ENCODE peak calls at places on chromosomes 12 and 14, in five cellular contexts. D is heart left ventricle, Y is right cardiac atrium, E is stomach, N is SK-N-SH. F is an unnamed sample. For H3K4me1, the result is how much of the 10 kb centered on the place peaks cover.

GRCh38 chr12:6953417-6954315 is 2.5 kb downstream of the PTPN6 start:
- DNase-seq in Y (peak), D (peak), N (peak), E (peak), F (no peak)

GRCh38 chr12:128007250-128007649 is 259.7 kb upstream of the TMEM132C start:
- DNase-seq in E (no peak), Y (no peak), N (no peak), D (no peak), F (peak)

GRCh38 chr12:39236994-39237393 is 205.9 kb downstream of the KIF21A start:
- DNase-seq in E (no peak), Y (no peak), D (no peak), N (no peak), F (no peak)

GRCh38 chr14:101889898-101890297 is 74.5 kb upstream of the DYNC1H1 start:
- DNase-seq in N (no peak), Y (no peak), D (no peak), E (no peak), F (no peak)

GRCh38 chr14:51529731-51530130 is 122.0 kb upstream of the FRMD6 start:
- DNase-seq in D (no peak), E (no peak), Y (no peak), N (peak), F (no peak)

GRCh38 chr12:12719496-12719895 is 2.3 kb downstream of the CDKN1B start:
- DNase-seq in D (no peak), E (no peak), Y (no peak), N (no peak), F (no peak)

GRCh38 chr12:44852483-44852882 is 23.6 kb downstream of the NELL2 start:
- DNase-seq in Y (no peak), N (no peak), E (no peak), D (no peak), F (no peak)

GRCh38 chr12:115035536-115036107 is 351.6 kb upstream of the TBX3 start:
- DNase-seq in Y (peak), N (no peak), D (no peak), E (no peak), F (no peak)

GRCh38 chr14:65813760-65814387 is 401.3 kb downstream of the FUT8 start:
- DNase-seq in D (no peak), Y (no peak), E (no peak), N (no peak), F (no peak)

GRCh38 chr12:34604631-34605509 is 582.6 kb downstream of the ALG10 start:
- DNase-seq in D (no peak), N (peak), Y (peak), E (no peak), F (peak)

GRCh38 chr12:65632131-65632855 is 192.0 kb upstream of the HMGA2 start:
- DNase-seq in E (no peak), N (no peak), D (peak), Y (no peak), F (no peak)

GRCh38 chr12:76310110-76310509 is 38.1 kb downstream of the BBS10 start:
- DNase-seq in D (no peak), Y (no peak), E (no peak), N (no peak), F (no peak)
- H3K4me1 ChIP-seq in D (under half), Y (under half), E (under half), N (under half), F (under half)

GRCh38 chr14:74085828-74086227 is 1.1 kb downstream of the LIN52 start:
- DNase-seq in N (no peak), E (no peak), D (no peak), Y (no peak), F (no peak)
- H3K4me3 ChIP-seq in N (peak), E (peak), D (peak), Y (peak), F (peak)

DNA sequence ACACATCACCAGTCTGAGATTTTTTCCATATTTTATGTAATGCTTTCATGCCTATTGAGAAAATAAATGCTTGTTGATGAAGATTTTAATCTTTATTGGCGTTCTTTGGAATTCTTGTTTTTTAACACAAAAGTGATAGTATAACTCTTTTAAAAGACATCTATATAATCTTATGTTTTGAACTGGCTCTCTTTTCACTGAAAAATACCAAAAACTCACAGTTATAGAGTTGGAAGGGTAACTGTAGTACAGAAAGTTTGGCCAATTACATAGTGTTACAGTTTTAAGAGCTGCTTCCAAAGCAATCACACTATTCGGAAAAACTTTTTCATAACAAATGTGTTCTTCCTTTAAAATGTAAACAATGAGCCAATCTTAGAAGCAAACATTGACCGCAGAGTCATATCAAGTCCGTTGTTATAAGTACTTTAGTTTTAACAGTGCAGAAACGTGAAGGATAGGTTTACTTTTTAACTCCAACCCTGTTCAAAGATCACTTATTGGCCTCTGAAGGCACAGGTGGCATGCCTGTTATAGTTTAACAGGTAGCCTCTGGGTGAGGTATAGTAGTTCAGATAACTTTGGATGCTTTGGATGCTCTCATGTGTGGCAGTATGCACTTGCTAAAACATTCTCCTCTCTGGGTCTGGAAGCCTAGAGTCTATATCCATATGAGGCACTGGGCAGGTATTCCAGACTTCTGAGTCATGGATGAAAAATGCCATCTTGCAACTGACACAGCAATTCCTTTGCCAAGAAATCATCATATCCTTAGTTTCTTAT is 12.1 kb upstream of the NTN4 start:
- DNase-seq in E (no peak), N (no peak), Y (no peak), D (no peak), F (no peak)
- H3K4me1 ChIP-seq in E (under half), N (under half), Y (under half), D (under half), F (under half)

DNA sequence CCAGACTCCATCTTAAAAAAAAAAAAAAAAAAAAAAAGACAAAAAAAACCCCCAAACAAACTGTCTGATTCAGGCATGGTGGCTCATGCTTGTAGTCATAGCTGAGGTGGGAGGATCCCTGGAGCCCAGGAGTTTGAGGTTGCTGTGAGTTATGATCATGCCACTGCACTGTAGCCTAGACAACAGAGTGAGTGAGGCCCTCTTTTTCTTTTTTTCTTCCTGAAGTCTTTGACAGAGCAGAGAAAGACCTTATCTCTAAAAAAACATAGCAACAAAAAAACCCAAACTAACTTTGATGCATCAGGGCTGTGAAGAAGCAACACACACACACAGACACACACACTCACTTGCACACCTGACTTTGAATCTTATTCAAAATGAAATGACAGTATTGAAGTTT is 7.7 kb upstream of the AMN1 start:
- DNase-seq in Y (no peak), D (no peak), N (no peak), E (no peak), F (no peak)
- H3K4me3 ChIP-seq in Y (no peak), D (no peak), N (no peak), E (no peak), F (no peak)

GRCh38 chr14:32368107-32368506 is 39.0 kb downstream of the AKAP6 start:
- DNase-seq in N (no peak), D (no peak), Y (no peak), E (no peak), F (no peak)
- H3K4me1 ChIP-seq in N (under half), D (under half), Y (under half), E (under half), F (under half)

GRCh38 chr12:130280226-130280625 is 57.5 kb upstream of the PIWIL1 start:
- DNase-seq in E (no peak), N (no peak), Y (no peak), D (no peak), F (no peak)
- H3K4me3 ChIP-seq in E (no peak), N (no peak), Y (no peak), D (no peak), F (peak)

GRCh38 chr12:124489220-124489619 is 78.2 kb downstream of the NCOR2 start:
- DNase-seq in N (no peak), E (no peak), D (no peak), Y (peak), F (no peak)

GRCh38 chr12:124491310-124491709 is 76.1 kb downstream of the NCOR2 start:
- DNase-seq in N (no peak), Y (peak), E (no peak), D (no peak), F (no peak)

GRCh38 chr12:124490584-124491305 is 76.7 kb downstream of the NCOR2 start:
- DNase-seq in D (peak), E (peak), Y (peak), N (peak), F (no peak)

GRCh38 chr12:124488520-124488919 is 78.9 kb downstream of the NCOR2 start:
- DNase-seq in D (peak), E (no peak), Y (peak), N (no peak), F (no peak)

DNA sequence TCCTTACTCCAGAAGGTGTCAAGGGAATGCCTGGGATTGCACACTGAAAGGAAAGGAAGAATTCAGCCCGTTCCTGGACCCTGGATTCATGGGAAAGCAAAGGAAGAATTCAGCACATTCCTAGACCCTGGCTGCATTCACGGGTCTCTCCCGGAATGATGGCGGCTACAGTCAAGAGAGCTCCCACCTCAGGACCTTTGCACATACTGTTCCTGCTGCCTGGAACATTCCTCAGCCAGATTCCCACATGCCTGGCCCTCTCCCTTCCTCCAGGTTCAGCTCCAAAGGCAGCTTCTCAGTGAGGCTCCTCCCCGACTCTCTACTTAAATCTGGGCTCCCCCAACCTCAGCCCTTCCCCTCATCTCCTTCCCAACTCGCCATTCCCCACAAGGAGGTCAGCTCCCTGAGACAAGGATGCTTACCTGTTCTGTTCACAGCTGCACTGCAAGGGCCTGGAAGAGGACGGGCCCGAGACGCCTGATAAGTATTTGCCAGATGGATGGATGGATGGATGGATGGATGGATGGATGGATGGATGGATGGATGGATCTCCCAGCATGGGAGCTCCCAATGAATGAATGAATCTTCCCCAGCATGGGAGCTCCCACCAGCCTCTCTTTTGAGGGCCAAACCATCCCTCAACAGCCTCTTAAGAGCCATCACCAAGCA is 77.4 kb downstream of the NCOR2 start:
- DNase-seq in E (no peak), N (no peak), Y (peak), D (no peak), F (no peak)
- H3K4me1 ChIP-seq in E (under half), N (half or more), Y (under half), D (half or more), F (under half)

F was measured in esophagus muscularis mucosa.